ENCODE peak calls at places on chromosomes 1 and 21, in nine cellular contexts. K is GM23338; N is mesothelial cell of epicardium; A is epithelial cell of esophagus; G is OCI-LY7; C is B cell; O is body of pancreas; M is nephron progenitor cell; T is CD8-positive, alpha-beta T cell. S is an unnamed sample.

GRCh38 chr1:28096210-28097099 is 8.0 kb upstream of the EYA3 start:
- DNase-seq in K (no peak), C (no peak), A (no peak), O (no peak), M (no peak), N (no peak), T (no peak), G (no peak), S (no peak)

GRCh38 chr1:25737151-25737550 is 62.8 kb upstream of the SELENON start:
- DNase-seq in K (no peak), M (peak), A (no peak), T (no peak), G (no peak), O (no peak), C (no peak), N (no peak), S (no peak)

GRCh38 chr1:235746245-235746644 is 96.7 kb upstream of the GNG4 start:
- DNase-seq in T (no peak), C (no peak), M (no peak), K (no peak), N (no peak), A (no peak), O (no peak), G (no peak), S (no peak)

GRCh38 chr21:25955646-25956045 is 214.9 kb downstream of the APP start:
- DNase-seq in C (no peak), G (no peak), O (no peak), A (no peak), M (no peak), N (no peak), K (no peak), T (no peak), S (no peak)

GRCh38 chr1:6870571-6870970 is 85.3 kb downstream of the CAMTA1 start:
- DNase-seq in M (no peak), K (no peak), T (no peak), G (no peak), C (no peak), O (no peak), N (no peak), A (no peak), S (no peak)

GRCh38 chr1:154999651-155000474 is 2.7 kb upstream of the ZBTB7B start:
- DNase-seq in G (peak), C (peak), O (peak), M (peak), K (peak), N (peak), A (peak), T (no peak), S (peak)

GRCh38 chr1:206505702-206506375 is 1.5 kb upstream of the RASSF5 start:
- DNase-seq in N (no peak), A (peak), G (no peak), M (no peak), K (peak), T (no peak), O (no peak), C (peak), S (no peak)

GRCh38 chr1:187570166-187570565 is 741.4 kb downstream of the PLA2G4A start:
- DNase-seq in N (no peak), T (no peak), A (no peak), M (no peak), O (no peak), G (no peak), K (no peak), C (no peak), S (no peak)

GRCh38 chr1:48889088-48889487 is 112.4 kb upstream of the BEND5 start:
- DNase-seq in O (no peak), T (no peak), G (no peak), C (no peak), A (no peak), N (no peak), K (peak), M (no peak), S (no peak)

GRCh38 chr1:94044290-94044790 is 76.6 kb downstream of the ABCA4 start:
- DNase-seq in K (no peak), N (no peak), O (peak), G (no peak), C (no peak), M (no peak), T (no peak), A (no peak), S (no peak)

GRCh38 chr1:19344372-19344810 is 32.3 kb downstream of the SLC66A1 start:
- DNase-seq in A (peak), C (no peak), N (peak), T (peak), M (peak), O (peak), G (peak), K (peak), S (no peak)

GRCh38 chr1:156664046-156664948 is 12.9 kb downstream of the NES start:
- DNase-seq in G (no peak), O (no peak), N (no peak), M (peak), A (no peak), T (no peak), K (peak), C (no peak), S (no peak)

GRCh38 chr1:198932351-198932991 is 293.6 kb downstream of the PTPRC start:
- DNase-seq in M (no peak), A (peak), C (no peak), K (peak), G (peak), O (no peak), N (no peak), T (no peak), S (no peak)

GRCh38 chr1:109299087-109299983 is 7.5 kb downstream of the MYBPHL start:
- DNase-seq in T (no peak), M (no peak), O (no peak), N (no peak), G (no peak), C (no peak), A (peak), K (no peak), S (no peak)

GRCh38 chr1:202692959-202693555 is 17.2 kb downstream of the SYT2 start:
- DNase-seq in M (peak), T (peak), A (peak), O (peak), C (peak), K (peak), G (peak), N (peak), S (no peak)

GRCh38 chr1:165290143-165290542 is 66.4 kb downstream of the LMX1A start:
- DNase-seq in T (no peak), C (no peak), M (no peak), O (no peak), A (no peak), N (no peak), K (peak), G (no peak), S (no peak)

GRCh38 chr1:26162220-26162703 is 3.4 kb downstream of the FAM110D start:
- DNase-seq in G (no peak), T (no peak), K (no peak), N (no peak), M (no peak), O (no peak), C (no peak), A (no peak), S (no peak)

GRCh38 chr21:39441502-39442475 is 3.8 kb downstream of the LCA5L start:
- DNase-seq in G (peak), N (no peak), K (peak), A (peak), C (peak), T (peak), O (peak), M (peak), S (no peak)

GRCh38 chr1:42316292-42316691 is 18.7 kb downstream of the FOXJ3 start:
- DNase-seq in O (no peak), G (no peak), C (no peak), K (no peak), M (no peak), T (no peak), A (no peak), N (no peak), S (no peak)

GRCh38 chr21:45508607-45509565 is 33.4 kb downstream of the SLC19A1 start:
- DNase-seq in M (peak), O (peak), T (no peak), G (no peak), N (no peak), C (no peak), K (no peak), A (no peak), S (no peak)

GRCh38 chr1:227161470-227161869 is 156.8 kb downstream of the CDC42BPA start:
- DNase-seq in T (no peak), O (no peak), G (no peak), A (no peak), N (no peak), K (no peak), M (no peak), C (no peak), S (no peak)

GRCh38 chr1:89633745-89634625 is 1.1 kb downstream of the LRRC8C start:
- DNase-seq in A (peak), K (peak), N (no peak), T (no peak), C (no peak), O (no peak), M (peak), G (peak), S (no peak)

GRCh38 chr1:232486454-232487202 is 143.3 kb downstream of the SIPA1L2 start:
- DNase-seq in K (no peak), O (no peak), N (no peak), G (no peak), A (peak), T (no peak), M (no peak), C (no peak), S (no peak)

GRCh38 chr1:29711582-29712274 is 475.4 kb downstream of the PTPRU start:
- DNase-seq in A (peak), N (no peak), G (no peak), M (no peak), T (no peak), C (no peak), K (no peak), O (no peak), S (peak)

GRCh38 chr1:19759740-19760089 is 40.0 kb downstream of the TMCO4 start:
- DNase-seq in G (no peak), M (no peak), O (no peak), T (no peak), N (no peak), A (no peak), C (no peak), K (no peak), S (no peak)

GRCh38 chr1:205652984-205653383 is 21.2 kb upstream of the ELK4 start:
- DNase-seq in K (no peak), A (no peak), C (no peak), G (no peak), O (no peak), N (no peak), M (no peak), T (no peak), S (no peak)

GRCh38 chr21:33684068-33684467 is 41.8 kb downstream of the ITSN1 start:
- DNase-seq in O (no peak), N (no peak), C (no peak), A (no peak), K (no peak), M (no peak), G (no peak), T (no peak), S (no peak)

GRCh38 chr1:232982238-232982944 is 32.0 kb downstream of the NTPCR start:
- DNase-seq in A (peak), K (no peak), N (no peak), O (peak), C (no peak), G (no peak), M (no peak), T (no peak), S (no peak)

GRCh38 chr1:16612332-16613172 is 812 bp downstream of the NBPF1 start:
- DNase-seq in N (peak), C (peak), A (peak), G (peak), K (peak), O (peak), M (peak), T (no peak), S (no peak)

GRCh38 chr1:179091691-179092165 is 9.9 kb downstream of the TOR3A start:
- DNase-seq in O (peak), A (peak), T (no peak), K (no peak), C (no peak), G (no peak), M (no peak), N (no peak), S (no peak)

GRCh38 chr1:243487649-243488227 is 231.9 kb downstream of the SDCCAG8 start:
- DNase-seq in O (no peak), N (no peak), M (no peak), G (no peak), A (peak), T (no peak), C (no peak), K (peak), S (no peak)

GRCh38 chr1:109240158-109241152 is 8.9 kb upstream of the CELSR2 start:
- DNase-seq in G (peak), N (no peak), K (peak), M (no peak), O (peak), C (no peak), T (no peak), A (peak), S (no peak)

GRCh38 chr1:91872560-91873081 is 13.3 kb downstream of the TGFBR3 start:
- DNase-seq in K (no peak), M (no peak), N (no peak), A (peak), O (no peak), G (no peak), C (no peak), T (no peak), S (no peak)

GRCh38 chr1:204268101-204268500 is 54.3 kb upstream of the GOLT1A start:
- DNase-seq in A (no peak), N (no peak), T (no peak), K (no peak), M (no peak), C (no peak), G (no peak), O (no peak), S (no peak)

GRCh38 chr1:222833484-222833883 is 18.6 kb downstream of the DISP1 start:
- DNase-seq in T (no peak), M (no peak), C (no peak), A (no peak), K (no peak), O (no peak), N (no peak), G (no peak), S (no peak)

GRCh38 chr1:164101802-164102201 is 457.2 kb upstream of the PBX1 start:
- DNase-seq in T (no peak), G (no peak), C (no peak), O (no peak), K (no peak), N (no peak), M (no peak), A (no peak), S (no peak)

GRCh38 chr1:32786856-32787255 is 30.3 kb downstream of the YARS1 start:
- DNase-seq in G (peak), M (no peak), T (no peak), K (no peak), N (no peak), A (peak), O (no peak), C (no peak), S (no peak)
- TF ChIP-seq CTCF in G (peak), M (peak), T (no peak), K (no peak), N (peak), A (peak), O (peak), C (no peak), S (peak)

GRCh38 chr1:118116401-118116800 is 68.6 kb downstream of the SPAG17 start:
- DNase-seq in A (no peak), K (no peak), M (no peak), T (no peak), C (no peak), O (no peak), G (no peak), N (no peak), S (no peak)
- TF ChIP-seq CTCF in A (no peak), K (no peak), M (no peak), T (no peak), C (no peak), O (no peak), G (no peak), N (no peak), S (no peak)

GRCh38 chr1:100146958-100147357 is 14.0 kb downstream of the TRMT13 start:
- DNase-seq in A (no peak), K (no peak), O (no peak), C (no peak), G (no peak), N (no peak), M (no peak), T (no peak), S (no peak)

GRCh38 chr1:100142343-100142742 is 9.4 kb downstream of the TRMT13 start:
- DNase-seq in K (no peak), A (no peak), N (no peak), M (no peak), O (no peak), C (no peak), T (no peak), G (no peak), S (no peak)

GRCh38 chr1:100137602-100138001 is 4.6 kb downstream of the TRMT13 start:
- DNase-seq in C (no peak), G (no peak), T (no peak), M (no peak), A (no peak), O (no peak), K (no peak), N (no peak), S (no peak)

GRCh38 chr1:100145116-100145515 is 12.2 kb downstream of the TRMT13 start:
- DNase-seq in T (no peak), A (no peak), C (no peak), O (no peak), N (no peak), K (no peak), M (no peak), G (no peak), S (no peak)

GRCh38 chr1:100141192-100141591 is 8.2 kb downstream of the TRMT13 start:
- DNase-seq in A (no peak), K (no peak), N (no peak), C (no peak), G (no peak), O (no peak), M (no peak), T (no peak), S (no peak)
- TF ChIP-seq CTCF in A (no peak), K (no peak), N (no peak), C (no peak), G (no peak), O (no peak), M (no peak), T (no peak), S (no peak)

GRCh38 chr1:183685112-183685713 is 32.1 kb upstream of the APOBEC4 start:
- DNase-seq in T (no peak), O (peak), C (no peak), M (peak), K (peak), N (no peak), G (peak), A (peak), S (no peak)
- TF ChIP-seq CTCF in T (peak), O (peak), C (peak), M (peak), K (peak), N (peak), G (peak), A (peak), S (peak)

GRCh38 chr1:24642481-24643361 is at the start of gene SRRM1:
- DNase-seq in C (peak), A (peak), N (peak), O (peak), G (peak), M (peak), T (peak), K (peak), S (peak)
- TF ChIP-seq CTCF in C (no peak), A (no peak), N (no peak), O (no peak), G (peak), M (no peak), T (no peak), K (peak), S (peak)

DNA sequence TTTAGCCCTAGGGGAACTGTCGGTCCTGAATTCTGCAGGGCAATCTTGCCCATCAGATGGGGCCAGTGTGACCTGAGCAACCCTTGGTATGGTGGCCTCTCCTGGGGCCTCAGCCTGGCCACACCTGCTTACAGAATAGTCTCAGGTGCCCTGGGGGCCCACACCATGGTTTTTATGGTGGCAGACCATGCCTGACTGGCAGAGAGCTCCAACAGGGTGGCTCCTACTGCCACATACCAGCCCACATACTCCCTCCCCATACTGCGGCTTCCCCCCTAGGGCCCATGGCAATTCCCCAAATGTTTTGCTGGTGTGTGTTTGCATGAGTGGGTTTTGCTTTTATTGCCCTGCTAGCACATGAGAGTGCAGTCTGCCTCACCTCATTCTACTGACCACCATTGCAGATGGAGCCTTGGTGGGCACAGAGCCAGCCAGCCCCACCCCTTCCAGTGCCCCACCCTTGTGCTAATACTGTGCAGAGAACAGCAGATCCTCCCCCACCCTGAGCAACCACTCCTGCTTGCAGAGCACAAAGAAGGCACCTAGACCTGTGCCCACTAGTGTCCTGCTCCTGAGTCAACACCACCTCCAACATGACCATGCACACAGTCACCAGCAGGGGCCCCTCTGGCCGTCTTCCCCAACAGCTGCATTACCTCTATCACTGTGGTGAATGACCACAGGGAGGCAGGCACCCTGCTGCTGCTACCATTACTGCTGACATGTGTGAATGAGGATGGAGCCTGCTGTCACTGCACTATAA is 86.8 kb downstream of the GDAP2 start:
- DNase-seq in N (no peak), G (peak), K (peak), O (no peak), C (no peak), T (no peak), M (no peak), A (no peak), S (no peak)
- TF ChIP-seq CTCF in N (peak), G (no peak), K (peak), O (no peak), C (no peak), T (no peak), M (no peak), A (no peak), S (peak)

DNA sequence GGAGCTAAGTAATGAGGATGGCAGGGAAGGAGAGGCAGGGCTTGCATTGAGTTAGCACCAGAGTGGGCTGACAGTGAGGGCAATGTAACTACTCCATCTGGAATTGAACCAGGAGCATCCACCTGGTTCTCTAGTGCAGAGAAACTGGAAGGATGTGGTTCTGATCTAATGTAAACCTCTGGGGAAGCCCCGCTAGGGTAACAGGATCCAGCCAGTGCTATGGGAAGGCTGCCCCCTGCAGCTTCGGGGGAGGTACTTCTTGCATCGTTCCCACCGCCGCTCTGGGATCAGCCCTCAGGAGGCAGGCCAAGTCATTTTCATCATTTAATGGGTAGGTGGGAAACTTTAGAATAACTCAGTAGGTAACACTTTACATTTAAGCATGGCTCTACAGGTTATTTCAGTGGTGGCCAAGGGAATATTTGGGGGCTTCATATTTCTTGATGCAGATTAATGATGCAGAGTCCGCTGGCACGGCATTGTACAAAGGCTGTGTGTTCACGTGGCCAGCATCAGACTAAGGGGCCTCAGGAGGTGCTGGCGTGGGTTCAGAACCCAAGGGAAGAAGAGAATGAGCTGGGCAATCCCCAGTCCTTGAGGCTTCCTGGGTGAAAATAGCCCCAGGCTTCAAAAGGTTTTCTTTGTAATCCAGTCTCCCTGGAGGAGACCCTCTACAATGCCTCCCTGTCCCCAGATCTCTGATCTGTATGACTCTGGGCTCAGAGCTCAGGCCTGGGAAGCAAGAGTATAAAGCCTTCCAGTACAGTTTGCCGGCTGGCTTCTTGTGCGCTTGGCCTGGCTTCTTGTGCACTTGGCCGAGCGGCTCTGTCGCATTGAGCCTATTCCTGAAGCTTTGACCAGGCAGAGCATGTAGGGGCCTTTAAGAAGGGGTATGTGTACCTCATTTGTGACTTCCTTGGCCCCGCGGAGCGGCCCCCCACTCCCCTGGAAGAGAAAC is 26.4 kb upstream of the KAZN start:
- DNase-seq in K (peak), A (no peak), O (no peak), N (no peak), C (no peak), M (peak), G (peak), T (no peak), S (peak)
- TF ChIP-seq CTCF in K (peak), A (no peak), O (no peak), N (no peak), C (no peak), M (peak), G (peak), T (no peak), S (peak)